ENCODE peak calls at places on chromosome 19, in six cellular contexts. R is BE2C; F is A549; Q is MM.1S; D is Caco-2; T is CD8-positive, alpha-beta T cell. Y is an unnamed sample.

GRCh38 chr19:45765365-45766292 is 3.4 kb downstream of the SIX5 start:
- DNase-seq in R (no peak), F (no peak), Q (no peak), D (no peak), T (no peak), Y (no peak)

GRCh38 chr19:30653646-30654386 is 281.6 kb downstream of the ZNF536 start:
- DNase-seq in R (no peak), F (no peak), Q (no peak), D (no peak), T (no peak), Y (no peak)

GRCh38 chr19:19591133-19591825 is 27.2 kb downstream of the PBX4 start:
- DNase-seq in R (no peak), F (peak), Q (no peak), D (peak), T (peak), Y (no peak)

GRCh38 chr19:46453661-46454060 is 17.7 kb downstream of the PNMA8A start:
- DNase-seq in R (no peak), F (no peak), Q (no peak), D (no peak), T (no peak), Y (no peak)

GRCh38 chr19:4598712-4599111 is 39.2 kb upstream of the SEMA6B start:
- DNase-seq in R (no peak), F (no peak), Q (no peak), D (no peak), T (no peak), Y (no peak)

GRCh38 chr19:343941-344624 is 513 bp downstream of the MIER2 start:
- DNase-seq in R (peak), F (no peak), Q (no peak), D (no peak), T (peak), Y (no peak)

GRCh38 chr19:49533551-49534488 is 6.0 kb downstream of the RCN3 start:
- DNase-seq in R (peak), F (peak), Q (peak), D (no peak), T (peak), Y (no peak)

GRCh38 chr19:45601524-45602522 is at the start of gene GPR4:
- DNase-seq in R (peak), F (no peak), Q (no peak), D (peak), T (no peak), Y (no peak)

GRCh38 chr19:43809762-43810696 is 7.8 kb upstream of the LYPD5 start:
- DNase-seq in R (no peak), F (peak), Q (peak), D (no peak), T (no peak), Y (peak)

GRCh38 chr19:29378543-29379105 is 147.2 kb upstream of the VSTM2B start:
- DNase-seq in R (no peak), F (no peak), Q (no peak), D (no peak), T (no peak), Y (no peak)

GRCh38 chr19:11420429-11420893 is 1.3 kb upstream of the RGL3 start:
- DNase-seq in R (no peak), F (no peak), Q (no peak), D (no peak), T (no peak), Y (no peak)

GRCh38 chr19:41431426-41432386 is 4.5 kb upstream of the B3GNT8 start:
- DNase-seq in R (peak), F (peak), Q (no peak), D (no peak), T (no peak), Y (no peak)
- TF ChIP-seq CTCF in R (peak), F (peak), Q (no peak), D (peak), T (no peak), Y (peak)

GRCh38 chr19:7801020-7801570 is 28.9 kb upstream of the EVI5L start:
- DNase-seq in R (no peak), F (no peak), Q (no peak), D (no peak), T (no peak), Y (no peak)

GRCh38 chr19:7795555-7796161 is 32.6 kb downstream of the CLEC4M start:
- DNase-seq in R (no peak), F (no peak), Q (no peak), D (no peak), T (no peak), Y (no peak)

GRCh38 chr19:7799640-7800355 is 30.2 kb upstream of the EVI5L start:
- DNase-seq in R (peak), F (peak), Q (peak), D (peak), T (peak), Y (peak)
- H3K4me3 ChIP-seq in R (no peak), F (peak), Q (no peak), D (peak), T (no peak), Y (peak)

DNA sequence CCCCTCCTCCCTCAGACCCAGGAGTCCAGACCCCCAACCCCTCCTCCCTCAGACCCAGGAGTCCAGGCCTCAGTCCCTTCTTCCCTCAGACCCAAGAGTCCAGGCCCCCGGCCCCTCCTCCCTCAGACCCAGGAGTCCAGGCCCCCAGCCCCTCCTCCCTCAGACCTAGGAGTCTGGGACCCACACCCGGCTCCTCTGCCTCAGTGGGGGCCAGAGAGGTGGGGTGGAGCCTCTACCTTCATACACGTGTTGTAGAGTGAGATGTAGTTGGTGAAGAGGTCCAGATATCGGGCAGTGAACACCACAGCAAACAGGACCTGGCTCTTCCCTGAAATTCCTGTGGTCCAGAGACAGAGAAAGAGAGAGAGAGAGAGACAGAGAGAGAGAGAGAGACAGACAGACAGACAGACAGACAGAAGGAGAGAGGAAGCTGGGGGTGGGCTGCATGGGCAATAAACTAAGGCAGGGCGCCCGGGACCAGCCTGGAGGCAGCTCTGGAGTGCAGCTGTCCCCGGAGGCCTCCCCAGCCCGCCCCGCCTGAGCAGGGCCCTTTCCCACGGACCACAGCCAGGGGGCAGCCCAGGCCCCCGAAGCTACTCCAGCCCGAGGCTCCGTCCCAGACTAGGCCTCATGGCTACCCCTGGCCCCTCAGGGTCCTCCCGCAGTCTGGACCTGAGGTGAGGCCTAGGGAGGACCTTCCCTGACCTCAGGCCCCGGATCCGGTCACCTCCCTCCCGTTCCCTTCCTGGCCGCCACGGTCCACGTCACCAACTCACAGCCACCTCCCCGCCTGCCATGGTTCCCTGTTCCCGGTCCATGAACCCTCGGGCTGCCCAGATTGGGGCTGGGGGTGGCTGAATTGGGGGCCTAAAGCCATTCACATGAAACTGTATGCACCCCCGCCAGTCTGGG is 907 bp downstream of the KDELR1 start:
- DNase-seq in R (peak), F (peak), Q (peak), D (peak), T (peak), Y (no peak)
- TF ChIP-seq CTCF in R (peak), F (peak), Q (peak), D (peak), T (no peak), Y (peak)

GRCh38 chr19:14536926-14537692 is 7.7 kb downstream of the TECR start:
- DNase-seq in R (peak), F (peak), Q (no peak), D (peak), T (peak), Y (no peak)
- H3K4me3 ChIP-seq in R (no peak), F (no peak), Q (no peak), D (no peak), T (no peak), Y (no peak)

DNA sequence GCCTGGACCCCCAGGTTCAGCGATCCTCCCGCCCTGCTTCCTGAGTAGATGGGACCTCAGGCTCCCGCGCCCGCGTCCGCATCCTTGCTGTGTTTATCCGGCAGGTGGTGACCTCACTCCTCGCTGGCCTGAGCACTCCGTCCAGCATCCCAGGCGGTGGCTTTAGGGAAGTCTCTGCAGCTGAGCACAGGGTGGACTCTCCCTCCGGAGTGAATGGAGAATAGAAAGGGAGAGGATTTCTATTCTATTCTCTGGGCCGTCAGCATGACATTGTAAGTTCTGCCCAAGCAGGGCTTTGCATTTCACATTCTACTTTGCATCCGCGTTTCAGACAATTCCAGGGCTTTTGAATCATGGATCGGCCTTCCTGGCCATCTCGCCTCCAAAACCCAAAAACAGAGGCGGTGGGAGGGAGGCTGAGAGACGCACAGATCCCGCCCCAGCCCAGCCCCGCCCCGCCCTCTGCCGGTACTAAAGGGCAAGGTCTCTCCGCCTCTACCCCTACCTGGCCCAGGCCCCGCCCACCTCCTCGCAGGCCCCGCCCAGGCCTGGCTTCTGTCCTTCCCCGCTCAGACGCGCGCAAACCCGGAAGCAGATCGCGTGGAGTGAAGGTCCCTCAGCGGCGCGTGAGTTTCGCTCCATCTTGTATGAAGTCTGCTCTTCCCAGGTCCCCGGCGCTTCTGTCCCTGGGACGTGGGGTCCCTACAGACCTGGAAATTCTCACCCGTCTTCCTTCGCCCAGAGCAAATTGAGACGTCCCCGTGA is at the start of gene ZNF525:
- DNase-seq in R (peak), F (peak), Q (peak), D (peak), T (peak), Y (peak)
- TF ChIP-seq CTCF in R (peak), F (no peak), Q (no peak), D (no peak), T (peak), Y (peak)

GRCh38 chr19:33235269-33235995 is 9.8 kb upstream of the SLC7A10 start:
- DNase-seq in R (peak), F (peak), Q (peak), D (peak), T (peak), Y (peak)
- H3K4me3 ChIP-seq in R (peak), F (no peak), Q (no peak), D (no peak), T (no peak), Y (peak)

GRCh38 chr19:17326595-17326966 is 8.1 kb downstream of the ANO8 start:
- DNase-seq in R (no peak), F (no peak), Q (no peak), D (no peak), T (no peak), Y (no peak)

GRCh38 chr19:17328517-17329060 is 6.1 kb downstream of the ANO8 start:
- DNase-seq in R (no peak), F (no peak), Q (no peak), D (no peak), T (peak), Y (no peak)

GRCh38 chr19:17329061-17329767 is 5.4 kb downstream of the ANO8 start:
- DNase-seq in R (no peak), F (no peak), Q (no peak), D (no peak), T (no peak), Y (no peak)

GRCh38 chr19:17327068-17327653 is 7.5 kb downstream of the ANO8 start:
- DNase-seq in R (no peak), F (no peak), Q (no peak), D (no peak), T (no peak), Y (no peak)

DNA sequence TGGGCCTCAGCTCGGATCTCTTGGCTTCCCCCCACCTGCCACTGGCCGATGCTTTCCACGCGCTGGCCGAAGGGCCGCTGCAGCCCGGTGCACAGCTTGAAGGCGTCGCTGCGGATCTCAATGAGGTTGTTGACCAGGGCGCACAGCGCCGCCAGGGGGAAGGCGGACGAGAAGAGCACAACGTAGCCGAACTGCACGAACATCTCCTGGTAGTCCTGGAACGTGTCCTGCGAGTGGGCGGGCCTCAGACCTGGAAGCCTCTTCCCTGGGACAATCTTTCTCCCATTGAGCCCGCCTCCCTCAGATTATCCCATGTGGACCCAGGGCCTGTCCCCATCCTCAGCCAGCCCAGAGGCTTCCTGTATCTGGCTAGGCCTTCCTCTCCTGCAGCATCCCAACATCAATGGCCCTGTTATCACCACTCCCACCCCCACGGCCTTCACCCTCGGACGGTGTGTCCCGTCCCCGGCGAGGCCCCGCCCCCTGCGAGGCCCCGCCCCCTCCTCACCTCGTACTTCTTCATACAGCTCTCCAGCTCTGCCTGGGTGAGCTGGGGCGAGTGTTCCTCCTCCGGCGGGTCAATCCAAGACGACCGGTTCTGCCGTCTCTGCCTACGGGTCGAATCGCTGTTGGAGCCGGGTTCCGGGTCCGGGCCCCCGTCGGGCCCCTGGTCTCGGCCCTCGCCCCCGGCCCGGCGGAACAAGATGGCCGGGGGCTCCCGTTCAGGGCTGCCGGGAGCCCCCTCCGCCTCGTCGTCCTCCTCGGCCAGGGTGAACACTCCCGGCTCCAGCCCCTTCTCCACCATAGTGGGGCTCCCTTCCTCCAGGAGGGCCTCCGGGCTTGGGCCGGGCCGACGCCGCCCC is 6.8 kb downstream of the ANO8 start:
- DNase-seq in R (no peak), F (no peak), Q (no peak), D (peak), T (peak), Y (no peak)
- TF ChIP-seq CTCF in R (no peak), F (no peak), Q (no peak), D (peak), T (no peak), Y (no peak)

GRCh38 chr19:56105090-56105701 is 15.9 kb downstream of the ZNF787 start:
- DNase-seq in R (peak), F (peak), Q (no peak), D (no peak), T (peak), Y (no peak)
- H3K4me3 ChIP-seq in R (no peak), F (no peak), Q (no peak), D (no peak), T (no peak), Y (no peak)